ENCODE peak calls at places on chromosomes 1 and 21, in six cellular contexts. J, G, T, O, B and R are unnamed samples.

GRCh38 chr1:200415693-200416593 is 6.1 kb upstream of the ZNF281 start:
- DNase-seq in O (no peak), T (peak), B (no peak), J (no peak), G (peak), R (no peak)

GRCh38 chr1:67853704-67854103 is 20.4 kb upstream of the GNG12 start:
- DNase-seq in T (peak), J (peak), G (peak), B (peak), O (peak), R (peak)

GRCh38 chr1:200654660-200655059 is 15.0 kb downstream of the DDX59 start:
- DNase-seq in G (no peak), O (no peak), T (no peak), B (no peak), J (no peak), R (no peak)

GRCh38 chr1:193831465-193831864 is 645.1 kb upstream of the B3GALT2 start:
- DNase-seq in G (no peak), T (no peak), O (no peak), B (no peak), J (no peak), R (no peak)

GRCh38 chr21:45380566-45380965 is 24.4 kb upstream of the COL18A1 start:
- DNase-seq in J (no peak), O (no peak), B (no peak), T (no peak), G (no peak), R (no peak)

GRCh38 chr21:43717166-43717853 is 1.6 kb upstream of the PDXK start:
- DNase-seq in T (no peak), O (no peak), B (no peak), G (no peak), J (no peak), R (no peak)

GRCh38 chr21:27421654-27422053 is 454.8 kb upstream of the ADAMTS5 start:
- DNase-seq in O (no peak), T (no peak), J (no peak), B (no peak), G (no peak), R (no peak)

GRCh38 chr21:45622416-45623097 is 21.0 kb upstream of the PCBP3 start:
- DNase-seq in O (no peak), T (no peak), B (no peak), J (no peak), G (no peak), R (no peak)

GRCh38 chr1:29197590-29197924 is 15.9 kb upstream of the SRSF4 start:
- DNase-seq in J (no peak), B (peak), T (peak), G (peak), O (peak), R (peak)

GRCh38 chr1:210072891-210073509 is 135.0 kb downstream of the SYT14 start:
- DNase-seq in B (no peak), T (no peak), J (no peak), O (no peak), G (no peak), R (no peak)

GRCh38 chr1:100835866-100836842 is 58.5 kb downstream of the EXTL2 start:
- DNase-seq in B (no peak), O (no peak), J (no peak), G (no peak), T (no peak), R (no peak)

GRCh38 chr1:185694081-185694480 is 40.1 kb upstream of the HMCN1 start:
- DNase-seq in B (no peak), G (peak), T (no peak), O (no peak), J (no peak), R (no peak)

GRCh38 chr1:31764307-31765040 is at the start of gene ADGRB2:
- DNase-seq in G (no peak), J (peak), B (peak), T (no peak), O (peak), R (peak)

GRCh38 chr1:172778461-172779455 is 119.9 kb downstream of the FASLG start:
- DNase-seq in T (no peak), O (peak), G (no peak), J (no peak), B (no peak), R (no peak)

GRCh38 chr1:201902198-201902597 is 13.5 kb downstream of the SHISA4 start:
- DNase-seq in B (no peak), G (no peak), J (no peak), T (no peak), O (no peak), R (no peak)

GRCh38 chr21:32979598-32980268 is 46.0 kb upstream of the OLIG2 start:
- DNase-seq in G (no peak), J (no peak), B (no peak), O (no peak), T (no peak), R (no peak)

GRCh38 chr1:98331718-98332311 is 329.7 kb upstream of the SNX7 start:
- DNase-seq in G (no peak), B (no peak), T (no peak), O (no peak), J (no peak), R (no peak)

GRCh38 chr1:58611986-58612385 is 34.9 kb upstream of the TACSTD2 start:
- DNase-seq in B (no peak), G (no peak), T (no peak), O (no peak), J (no peak), R (no peak)

GRCh38 chr1:7702365-7702764 is 68.7 kb upstream of the VAMP3 start:
- DNase-seq in T (no peak), B (no peak), O (no peak), G (no peak), J (no peak), R (peak)

GRCh38 chr1:7705908-7706216 is 65.2 kb upstream of the VAMP3 start:
- DNase-seq in O (no peak), T (no peak), B (no peak), G (no peak), J (no peak), R (no peak)

GRCh38 chr1:7705048-7705907 is 65.8 kb upstream of the VAMP3 start:
- DNase-seq in O (peak), J (peak), T (no peak), B (no peak), G (no peak), R (no peak)

GRCh38 chr1:7704214-7705047 is 66.7 kb upstream of the VAMP3 start:
- DNase-seq in O (peak), J (peak), T (peak), B (peak), G (peak), R (peak)

DNA sequence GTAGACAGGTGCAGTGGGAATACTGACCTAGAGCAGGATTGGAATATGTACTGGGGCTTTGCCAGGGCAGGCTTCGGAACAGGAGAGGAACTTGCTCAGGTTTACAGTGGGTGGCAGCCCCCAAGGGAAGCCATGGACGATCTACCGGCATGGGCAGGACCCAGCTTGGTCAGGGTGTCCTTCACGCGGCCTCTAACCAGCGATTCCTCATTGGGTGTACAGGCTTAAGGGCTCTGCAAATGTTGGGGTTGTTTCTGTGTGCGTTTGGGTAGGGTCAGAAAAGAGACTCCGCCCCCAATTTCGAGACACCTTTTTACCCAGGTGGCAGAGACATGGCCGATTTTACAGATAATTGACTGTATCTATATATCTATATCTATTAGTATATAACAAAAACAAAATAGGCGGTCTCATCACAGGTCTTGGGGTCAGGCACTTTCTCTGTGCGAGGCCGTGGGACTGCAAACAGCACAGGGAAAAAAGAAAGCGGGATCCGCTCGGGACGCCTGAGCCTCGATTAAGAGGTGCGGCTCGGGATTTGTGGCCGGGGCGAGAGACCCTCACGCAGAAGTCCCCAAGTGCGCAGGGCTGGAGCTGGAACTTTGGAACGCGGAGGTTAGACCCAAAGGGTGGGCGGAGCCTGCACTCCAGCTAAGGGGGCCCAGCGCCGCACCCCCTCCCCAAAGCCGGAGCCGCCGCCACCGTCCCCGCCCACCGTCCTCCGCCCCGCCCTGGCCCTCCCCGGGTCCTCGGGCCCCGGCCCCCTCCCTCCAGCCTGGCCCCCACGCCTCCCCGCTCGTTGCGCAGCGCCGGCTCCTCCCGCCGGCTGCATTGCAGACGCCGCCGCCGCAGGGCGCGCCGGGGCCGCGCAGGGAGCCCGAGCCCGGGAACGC is 67.5 kb upstream of the VAMP3 start:
- DNase-seq in T (no peak), B (peak), J (peak), O (peak), G (no peak), R (no peak)
- TF ChIP-seq JUND in T (no peak), B (no peak), J (no peak), O (no peak), G (no peak), R (no peak)

DNA sequence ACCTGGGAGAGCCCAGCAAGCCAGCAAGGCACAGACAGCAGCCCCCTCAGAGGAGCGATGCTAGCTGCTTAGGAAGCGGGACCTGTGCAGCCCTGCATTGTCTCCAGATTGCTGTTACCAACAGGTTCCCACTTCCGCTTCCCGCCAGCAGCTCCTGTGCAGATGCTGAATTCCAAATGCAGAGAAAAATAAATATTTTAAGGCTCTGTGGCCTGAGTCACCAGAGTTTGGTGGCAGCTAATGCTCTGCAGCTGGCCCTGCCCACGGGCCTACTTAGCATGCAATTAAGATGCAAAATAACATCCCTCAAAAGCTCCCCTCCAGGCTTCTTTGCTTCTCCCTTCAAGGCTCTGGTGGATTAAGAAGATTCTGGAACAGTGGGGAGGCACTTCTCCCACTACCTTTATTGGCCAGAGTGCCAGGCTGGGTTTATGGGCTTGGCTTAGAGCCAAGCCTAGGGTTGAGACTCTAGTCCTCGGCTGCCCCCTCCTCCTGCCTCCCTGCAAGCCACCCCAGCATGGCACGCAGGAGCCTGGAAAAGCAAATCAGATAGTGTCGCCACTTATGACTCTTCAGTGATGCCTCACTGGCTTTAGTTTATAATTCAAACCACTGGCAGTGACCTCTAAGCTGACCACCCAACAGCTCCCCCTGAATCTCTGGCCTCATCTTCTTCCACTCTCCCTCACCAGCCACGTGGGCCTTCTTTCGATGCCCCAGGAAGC is 207.1 kb upstream of the ZC3H12A start:
- DNase-seq in J (no peak), T (no peak), G (no peak), O (peak), B (no peak), R (no peak)
- TF ChIP-seq JUND in J (no peak), T (no peak), G (no peak), O (no peak), B (no peak), R (no peak)

GRCh38 chr1:19091539-19091938 is 118.5 kb downstream of the UBR4 start:
- DNase-seq in J (no peak), T (no peak), O (no peak), B (no peak), G (no peak), R (no peak)
- TF ChIP-seq JUND in J (no peak), T (no peak), O (no peak), B (no peak), G (no peak), R (no peak)

GRCh38 chr1:94925561-94926364 is 1.1 kb downstream of the CNN3 start:
- DNase-seq in G (peak), O (peak), B (no peak), T (peak), J (peak), R (peak)

GRCh38 chr1:94926915-94927404 is at the start of gene CNN3:
- DNase-seq in J (peak), T (peak), O (peak), B (peak), G (peak), R (peak)

GRCh38 chr1:94922756-94923465 is 4.0 kb downstream of the CNN3 start:
- DNase-seq in T (no peak), G (no peak), J (no peak), O (no peak), B (no peak), R (no peak)

GRCh38 chr1:94926365-94926914 is 470 bp downstream of the CNN3 start:
- DNase-seq in O (peak), B (no peak), T (no peak), G (peak), J (peak), R (peak)

GRCh38 chr1:94924967-94925366 is 1.9 kb downstream of the CNN3 start:
- DNase-seq in J (no peak), O (no peak), T (no peak), B (no peak), G (no peak), R (no peak)
- TF ChIP-seq JUND in J (no peak), O (no peak), T (no peak), B (no peak), G (no peak), R (no peak)

GRCh38 chr1:226884116-226884515 is 13.7 kb downstream of the PSEN2 start:
- DNase-seq in T (no peak), J (no peak), O (no peak), G (no peak), B (no peak), R (no peak)

GRCh38 chr1:226886142-226886901 is 15.9 kb downstream of the PSEN2 start:
- DNase-seq in J (no peak), G (no peak), B (no peak), T (no peak), O (no peak), R (no peak)

GRCh38 chr1:226887006-226887405 is 16.6 kb downstream of the PSEN2 start:
- DNase-seq in B (no peak), O (no peak), G (no peak), T (no peak), J (no peak), R (no peak)

GRCh38 chr1:226883630-226884029 is 13.2 kb downstream of the PSEN2 start:
- DNase-seq in T (no peak), G (no peak), O (no peak), J (no peak), B (no peak), R (no peak)

DNA sequence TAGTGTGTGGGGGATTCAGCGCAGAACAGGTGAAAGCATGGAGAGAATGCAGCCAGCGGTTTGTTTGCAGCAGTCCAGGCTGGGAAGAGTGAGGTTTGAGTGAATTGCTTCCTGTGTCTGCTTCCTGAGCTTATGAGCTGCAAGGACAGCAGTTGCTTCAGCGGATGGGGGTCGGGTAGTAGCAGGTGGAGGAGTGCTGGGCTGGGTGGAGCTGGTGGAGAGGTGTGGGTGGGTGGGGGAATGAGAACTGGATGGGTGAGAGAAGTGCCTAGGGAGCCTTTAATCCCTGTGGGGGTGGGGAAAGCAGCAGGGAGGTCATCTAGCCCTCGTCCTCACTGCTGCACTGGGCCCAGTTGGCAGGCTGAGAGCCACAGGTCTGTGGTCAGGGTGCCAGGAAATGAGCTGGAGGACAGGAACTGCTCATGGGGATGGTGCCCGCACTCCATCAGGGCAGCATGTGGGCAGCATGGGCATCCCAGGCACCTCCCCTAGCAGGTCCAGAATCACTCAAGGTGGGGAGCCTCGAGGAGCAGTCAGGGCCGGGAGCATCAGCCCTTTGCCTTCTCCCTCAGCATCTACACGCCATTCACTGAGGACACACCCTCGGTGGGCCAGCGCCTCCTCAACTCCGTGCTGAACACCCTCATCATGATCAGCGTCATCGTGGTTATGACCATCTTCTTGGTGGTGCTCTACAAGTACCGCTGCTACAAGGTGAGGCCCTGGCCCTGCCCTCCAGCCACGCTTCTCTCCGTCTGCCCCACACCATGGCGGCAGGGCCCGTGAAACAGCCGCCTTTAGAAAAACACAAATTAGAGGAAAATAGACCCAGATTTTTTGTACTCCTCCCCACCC is 14.8 kb downstream of the PSEN2 start:
- DNase-seq in J (no peak), B (no peak), G (no peak), O (no peak), T (no peak), R (no peak)
- TF ChIP-seq JUND in J (no peak), B (no peak), G (no peak), O (no peak), T (no peak), R (no peak)

DNA sequence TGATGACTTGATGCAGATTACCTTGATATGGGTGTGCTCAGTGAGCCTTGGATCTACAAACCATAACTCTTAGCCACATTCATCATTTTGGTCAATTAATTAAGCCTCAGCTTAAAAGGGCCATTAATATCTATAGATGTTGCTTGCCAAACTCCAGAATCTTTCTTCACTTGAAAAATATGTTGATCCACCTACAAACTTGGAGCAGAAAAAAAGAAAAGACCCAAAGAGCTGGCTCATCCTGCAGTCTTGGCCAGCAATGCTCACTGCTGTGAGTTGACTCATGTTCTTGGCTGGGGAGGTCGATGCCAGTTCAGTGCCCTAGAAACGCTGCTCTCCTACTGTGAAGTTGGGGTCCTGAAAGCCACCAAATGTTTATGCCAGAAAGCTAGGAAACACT is 75.4 kb downstream of the DPT start:
- DNase-seq in B (no peak), T (no peak), J (no peak), O (no peak), G (no peak), R (no peak)
- TF ChIP-seq JUND in B (no peak), T (no peak), J (no peak), O (peak), G (no peak), R (no peak)

DNA sequence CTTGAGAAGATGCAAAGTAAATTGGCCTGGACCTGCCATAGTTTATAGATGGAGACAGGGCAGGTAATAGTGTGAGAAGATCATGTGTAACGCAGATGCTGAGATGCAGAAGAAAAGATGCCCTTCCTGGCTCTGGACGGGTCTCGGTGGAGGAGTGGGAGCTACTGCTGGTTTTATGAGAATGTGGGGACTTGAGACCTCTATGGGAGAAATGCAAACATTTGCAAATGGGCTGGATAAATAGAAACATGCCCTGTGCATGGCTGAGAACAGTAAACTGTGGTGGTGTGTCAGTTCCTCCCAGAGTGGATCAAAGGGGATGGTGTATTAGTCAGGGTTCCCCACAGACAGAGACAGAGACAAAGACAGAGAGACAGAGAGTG is 21.9 kb downstream of the UBASH3A start:
- DNase-seq in J (no peak), O (no peak), G (no peak), T (no peak), B (no peak), R (no peak)
- TF ChIP-seq JUND in J (no peak), O (no peak), G (no peak), T (no peak), B (no peak), R (no peak)

GRCh38 chr1:228457396-228458176 is 29.6 kb upstream of the RNF187 start:
- DNase-seq in B (peak), T (peak), J (peak), G (no peak), O (peak), R (peak)

GRCh38 chr1:228456252-228457016 is 30.7 kb upstream of the RNF187 start:
- DNase-seq in J (no peak), G (no peak), O (no peak), T (no peak), B (no peak), R (no peak)

GRCh38 chr1:228457017-228457395 is 30.2 kb upstream of the RNF187 start:
- DNase-seq in O (peak), B (no peak), J (no peak), T (no peak), G (no peak), R (no peak)

GRCh38 chr1:228460830-228461229 is 26.4 kb upstream of the RNF187 start:
- DNase-seq in J (no peak), B (no peak), G (no peak), T (no peak), O (no peak), R (no peak)

GRCh38 chr1:228459091-228459993 is 27.8 kb upstream of the RNF187 start:
- DNase-seq in J (peak), T (peak), O (peak), B (peak), G (peak), R (peak)
- TF ChIP-seq JUND in J (no peak), T (no peak), O (no peak), B (peak), G (no peak), R (no peak)